ENCODE peak calls at places on chromosomes 16 and 17, in six cellular contexts. Z, T, F, C, S and J are unnamed samples.

GRCh38 chr16:27515874-27516353 is 33.8 kb downstream of the GTF3C1 start:
- DNase-seq in Z (peak), T (no peak), F (no peak), C (peak), S (peak), J (no peak)

GRCh38 chr17:32920293-32920692 is 7.7 kb upstream of the TMEM98 start:
- DNase-seq in Z (no peak), T (no peak), F (no peak), C (no peak), S (no peak), J (no peak)

GRCh38 chr17:40471856-40472732 is 28.8 kb downstream of the IGFBP4 start:
- DNase-seq in Z (no peak), T (no peak), F (no peak), C (no peak), S (no peak), J (no peak)

GRCh38 chr17:9002610-9003354 is 18.5 kb upstream of the NTN1 start:
- DNase-seq in Z (no peak), T (no peak), F (peak), C (no peak), S (peak), J (no peak)

GRCh38 chr17:10210151-10210574 is 11.8 kb upstream of the GAS7 start:
- DNase-seq in Z (no peak), T (no peak), F (no peak), C (peak), S (no peak), J (no peak)

GRCh38 chr17:82662711-82663261 is 14.5 kb upstream of the WDR45B start:
- DNase-seq in Z (no peak), T (no peak), F (peak), C (no peak), S (no peak), J (no peak)

GRCh38 chr16:69448470-69449193 is 24.2 kb downstream of the CYB5B start:
- DNase-seq in Z (no peak), T (no peak), F (no peak), C (no peak), S (peak), J (no peak)

GRCh38 chr16:67444259-67445125 is 13.6 kb downstream of the HSD11B2 start:
- DNase-seq in Z (no peak), T (no peak), F (no peak), C (no peak), S (no peak), J (no peak)

GRCh38 chr17:55285340-55286301 is 20.9 kb downstream of the HLF start:
- DNase-seq in Z (peak), T (peak), F (peak), C (peak), S (no peak), J (no peak)

GRCh38 chr17:45977976-45978626 is 20.9 kb upstream of the STH start:
- DNase-seq in Z (no peak), T (no peak), F (no peak), C (no peak), S (no peak), J (no peak)

GRCh38 chr17:38911081-38911730 is 14.2 kb upstream of the LASP1NB start:
- DNase-seq in Z (no peak), T (no peak), F (peak), C (no peak), S (no peak), J (no peak)

GRCh38 chr16:17312100-17312732 is 158.5 kb downstream of the XYLT1 start:
- DNase-seq in Z (peak), T (no peak), F (peak), C (no peak), S (no peak), J (no peak)

GRCh38 chr17:41360291-41360995 is 9.2 kb downstream of the KRT33B start:
- DNase-seq in Z (no peak), T (no peak), F (no peak), C (peak), S (no peak), J (no peak)

GRCh38 chr16:50613281-50613991 is 65.2 kb downstream of the NKD1 start:
- DNase-seq in Z (no peak), T (no peak), F (no peak), C (no peak), S (no peak), J (no peak)

GRCh38 chr17:37608369-37609169 is 649 bp downstream of the SYNRG start:
- DNase-seq in Z (peak), T (no peak), F (no peak), C (peak), S (peak), J (peak)

GRCh38 chr17:45867702-45868101 is 23.0 kb downstream of the SPPL2C start:
- DNase-seq in Z (no peak), T (no peak), F (no peak), C (no peak), S (no peak), J (no peak)

GRCh38 chr16:68386628-68387027 is 61.7 kb downstream of the SMPD3 start:
- DNase-seq in Z (peak), T (no peak), F (no peak), C (no peak), S (peak), J (no peak)

DNA sequence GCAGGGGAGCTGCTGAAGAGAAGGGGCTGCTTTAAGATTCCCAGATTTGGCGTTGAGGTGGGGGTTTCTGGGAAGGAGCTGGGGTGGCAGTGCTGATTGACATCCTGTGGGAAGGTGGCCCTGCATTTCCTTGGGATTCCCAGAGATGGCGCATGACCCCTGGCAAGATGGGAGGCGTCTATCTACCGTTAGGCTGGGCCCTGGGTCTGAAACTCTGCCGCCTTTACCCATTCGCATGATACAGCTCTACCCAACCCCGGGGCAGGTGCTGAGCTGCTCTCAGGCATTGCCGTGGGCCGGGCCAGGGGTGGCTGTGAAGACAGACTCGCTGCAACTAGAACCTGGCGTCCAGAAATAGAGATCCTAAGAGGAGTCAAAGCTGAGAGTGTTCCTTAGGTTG is 9.9 kb upstream of the MVD start:
- DNase-seq in Z (no peak), T (no peak), F (no peak), C (no peak), S (peak), J (no peak)
- TF ChIP-seq CTCF in Z (no peak), T (no peak), F (no peak), C (peak), S (peak), J (no peak)

GRCh38 chr17:35117984-35118383 is 1.7 kb downstream of the RAD51D start:
- DNase-seq in Z (no peak), T (no peak), F (no peak), C (peak), S (no peak), J (no peak)
- TF ChIP-seq CTCF in Z (no peak), T (no peak), F (no peak), C (peak), S (peak), J (peak)

DNA sequence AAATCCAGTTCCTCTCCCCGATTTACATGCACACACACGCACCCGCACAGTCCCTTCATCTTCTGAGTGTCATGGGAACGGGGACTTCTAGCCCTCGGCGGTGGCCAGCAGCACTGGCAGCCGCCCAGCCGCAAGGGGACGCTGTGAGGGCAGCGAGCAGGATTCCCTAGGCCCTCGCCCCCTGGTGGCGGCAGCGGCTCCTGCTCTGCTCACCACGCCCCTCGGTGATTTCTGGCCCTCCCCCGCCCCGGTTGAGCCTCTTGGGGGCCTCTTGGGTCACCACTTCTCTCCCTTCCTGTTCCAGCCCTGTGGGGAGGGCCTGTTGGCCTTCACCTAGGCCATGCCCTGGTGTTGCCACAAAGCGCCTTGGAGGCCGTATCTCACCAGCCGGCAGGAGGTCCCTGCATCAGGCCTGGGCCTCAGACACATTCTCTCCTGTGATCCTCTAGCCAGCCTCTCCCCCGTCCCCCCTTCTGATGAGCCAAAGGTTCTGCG is 75.2 kb upstream of the KSR1 start:
- DNase-seq in Z (peak), T (peak), F (peak), C (peak), S (peak), J (peak)
- TF ChIP-seq CTCF in Z (peak), T (peak), F (peak), C (peak), S (peak), J (peak)

GRCh38 chr17:14387036-14387435 is 86.2 kb downstream of the HS3ST3B1 start:
- DNase-seq in Z (no peak), T (no peak), F (no peak), C (no peak), S (no peak), J (no peak)
- TF ChIP-seq CTCF in Z (no peak), T (no peak), F (no peak), C (no peak), S (no peak), J (no peak)

DNA sequence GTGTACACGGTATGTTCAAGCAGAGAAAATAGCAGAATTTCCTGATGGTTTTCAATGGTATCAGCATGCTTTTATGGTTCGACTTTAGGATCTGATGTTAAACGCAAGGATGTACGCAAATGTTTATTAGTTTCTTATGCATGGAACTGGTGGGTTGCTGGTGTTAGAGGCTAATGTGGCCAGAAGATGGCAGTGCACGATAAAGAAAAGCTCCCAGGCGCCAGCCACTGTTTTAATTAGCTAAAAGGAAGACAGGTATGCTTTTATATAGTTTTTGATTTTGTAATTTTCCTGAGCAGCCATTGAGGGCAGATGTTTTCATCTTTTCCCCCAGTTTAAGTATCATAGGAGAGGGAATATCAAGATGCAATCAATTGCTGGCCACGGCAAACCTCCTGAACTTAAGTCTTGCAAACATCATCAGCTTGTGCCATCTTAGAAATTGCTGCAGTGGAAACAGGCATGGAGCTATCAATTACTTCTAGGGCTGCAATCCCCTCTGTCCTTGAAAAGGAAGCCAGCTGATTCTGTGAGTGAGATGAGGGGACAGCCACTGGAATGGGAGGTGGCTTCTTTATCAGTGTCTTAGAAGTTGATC is 648.5 kb upstream of the RBFOX1 start:
- DNase-seq in Z (no peak), T (no peak), F (no peak), C (peak), S (peak), J (no peak)
- TF ChIP-seq CTCF in Z (peak), T (no peak), F (no peak), C (peak), S (peak), J (peak)

DNA sequence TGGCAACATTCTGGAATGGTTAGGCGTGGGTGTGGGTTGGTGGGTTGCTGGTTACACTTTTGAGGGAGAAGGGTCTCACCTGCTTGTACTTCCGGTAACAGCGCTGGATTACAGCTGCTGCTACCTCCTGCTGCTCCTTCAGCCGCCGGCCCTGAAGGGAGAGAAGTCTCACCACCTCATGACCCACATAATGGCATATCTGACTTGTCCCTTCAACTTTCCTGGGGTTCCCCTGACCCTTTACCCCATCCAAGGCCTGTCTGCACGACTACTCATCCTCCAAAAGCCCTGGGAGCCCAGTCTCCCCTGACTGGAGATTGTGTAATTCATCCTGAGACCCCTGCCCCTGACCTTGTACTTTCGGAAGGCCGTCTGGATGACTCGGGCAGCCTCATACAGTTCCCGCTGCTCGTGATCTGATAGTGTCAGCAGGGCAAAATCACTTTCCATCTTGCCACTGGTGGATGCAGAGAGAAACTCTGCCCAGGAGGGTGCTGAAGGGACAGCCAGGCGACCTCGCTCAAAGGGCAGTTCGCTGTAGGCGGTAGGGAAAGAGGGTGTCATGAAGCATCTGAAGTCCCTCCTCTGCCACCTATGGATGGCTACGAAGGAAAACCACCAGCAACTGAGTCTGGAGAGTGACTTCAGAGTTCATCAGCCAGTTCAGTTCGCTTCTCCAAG is 2.1 kb upstream of the SPAG7 start:
- DNase-seq in Z (no peak), T (no peak), F (no peak), C (no peak), S (no peak), J (no peak)
- TF ChIP-seq CTCF in Z (no peak), T (no peak), F (no peak), C (no peak), S (no peak), J (no peak)

GRCh38 chr16:65704866-65705265 is 583.0 kb upstream of the CDH11 start:
- DNase-seq in Z (no peak), T (no peak), F (no peak), C (no peak), S (no peak), J (no peak)
- TF ChIP-seq CTCF in Z (no peak), T (no peak), F (no peak), C (peak), S (peak), J (no peak)

GRCh38 chr17:80649200-80649644 is 104.6 kb downstream of the RPTOR start:
- DNase-seq in Z (no peak), T (no peak), F (no peak), C (no peak), S (no peak), J (no peak)
- TF ChIP-seq CTCF in Z (no peak), T (no peak), F (no peak), C (no peak), S (no peak), J (no peak)

DNA sequence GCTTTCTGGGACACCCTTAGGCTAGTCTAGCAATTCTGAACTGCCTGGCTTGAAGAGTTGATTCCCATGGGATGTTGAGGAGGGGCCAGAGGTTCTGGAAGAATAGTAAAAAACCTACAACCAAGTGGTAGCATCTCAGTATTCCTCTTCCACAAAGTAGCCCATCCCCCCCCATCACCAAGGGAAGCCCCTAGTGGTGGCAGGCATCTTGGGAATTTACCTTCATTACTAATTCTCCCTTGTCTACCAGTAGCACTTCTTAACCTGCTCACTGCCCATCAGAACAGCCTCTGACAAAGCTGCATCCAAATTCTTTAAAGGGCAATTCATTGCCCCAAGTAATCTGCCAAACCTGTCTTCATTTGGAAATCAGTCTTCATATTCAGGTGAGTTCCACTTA is 12.8 kb upstream of the RAB11FIP4 start:
- DNase-seq in Z (no peak), T (no peak), F (no peak), C (no peak), S (no peak), J (no peak)
- TF ChIP-seq CTCF in Z (no peak), T (no peak), F (no peak), C (peak), S (peak), J (no peak)

DNA sequence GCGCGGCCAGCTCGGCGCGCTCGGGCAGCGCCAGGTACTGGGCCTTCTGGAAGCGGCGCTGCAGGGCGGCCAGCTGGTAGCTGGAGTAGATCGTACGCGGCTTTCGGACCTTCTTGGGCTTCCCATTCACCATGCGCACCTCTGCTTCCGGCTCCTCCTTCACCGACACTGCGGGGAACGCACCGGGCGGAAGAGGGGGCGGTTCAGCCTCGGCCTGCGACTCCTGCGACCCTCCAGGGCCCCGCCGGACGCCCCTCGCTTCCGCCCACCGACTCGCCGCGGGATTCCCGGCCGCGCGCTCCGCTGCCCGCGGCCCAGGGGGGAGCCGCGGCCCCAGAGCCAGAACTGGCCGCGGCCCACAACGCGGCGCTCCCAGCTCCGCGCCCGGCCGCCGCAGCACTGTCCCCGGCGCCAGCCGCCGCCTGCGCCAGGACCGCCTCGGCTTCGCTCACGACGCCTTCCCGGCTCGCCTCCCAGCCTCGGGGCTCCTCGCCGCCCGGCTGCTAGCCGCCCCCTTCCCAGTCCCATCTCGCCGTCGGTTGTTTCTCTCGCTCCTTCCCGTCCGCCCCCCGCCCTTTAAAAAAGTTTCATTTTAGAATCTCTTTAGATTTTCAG is 1.5 kb downstream of the DLX3 start:
- DNase-seq in Z (peak), T (no peak), F (peak), C (no peak), S (peak), J (no peak)
- TF ChIP-seq CTCF in Z (no peak), T (no peak), F (no peak), C (no peak), S (no peak), J (no peak)